ENCODE peak calls at places on chromosomes 1 and 21, in eight cellular contexts. A is colonic mucosa, S is upper lobe of right lung, C is heart left ventricle, H is dorsolateral prefrontal cortex, T is GM23338, E is AG04450, K is right atrium auricular region. I is an unnamed sample.

GRCh38 chr1:222926566-222926965 is 111.7 kb downstream of the DISP1 start:
- DNase-seq in E (peak), S (no peak), C (no peak), H (no peak), K (no peak), T (no peak), A (no peak), I (no peak)

GRCh38 chr1:151841141-151841540 is 1.5 kb upstream of the C2CD4D start:
- DNase-seq in K (no peak), E (no peak), T (no peak), A (no peak), C (no peak), S (no peak), H (no peak), I (no peak)

GRCh38 chr1:70142120-70142519 is 63.3 kb downstream of the LRRC40 start:
- DNase-seq in H (no peak), K (no peak), E (no peak), S (no peak), C (no peak), A (no peak), T (peak), I (no peak)

GRCh38 chr1:5798151-5798730 is 194.0 kb downstream of the NPHP4 start:
- DNase-seq in T (no peak), C (no peak), S (no peak), H (no peak), E (no peak), A (no peak), K (no peak), I (no peak)

GRCh38 chr1:156421939-156422601 is 53.1 kb downstream of the RHBG start:
- DNase-seq in H (no peak), T (peak), A (no peak), S (no peak), C (no peak), K (no peak), E (no peak), I (no peak)

GRCh38 chr1:8063298-8064068 is 37.4 kb upstream of the ERRFI1 start:
- DNase-seq in A (no peak), H (no peak), C (no peak), S (no peak), K (no peak), E (no peak), T (no peak), I (no peak)

GRCh38 chr1:184299076-184299790 is 87.6 kb upstream of the C1orf21 start:
- DNase-seq in T (no peak), E (peak), K (no peak), A (no peak), H (no peak), S (no peak), C (peak), I (no peak)

GRCh38 chr1:224616761-224617409 is 768 bp downstream of the CNIH3 start:
- DNase-seq in H (no peak), K (no peak), T (peak), C (no peak), S (no peak), A (no peak), E (no peak), I (no peak)

GRCh38 chr21:32087452-32087851 is 191.4 kb downstream of the MIS18A start:
- DNase-seq in T (no peak), C (no peak), H (no peak), A (no peak), E (no peak), S (no peak), K (no peak), I (no peak)

GRCh38 chr1:204503122-204503912 is 8.7 kb upstream of the PIK3C2B start:
- DNase-seq in A (peak), H (no peak), S (no peak), E (peak), T (peak), C (no peak), K (no peak), I (no peak)

GRCh38 chr1:12608311-12608957 is 9.6 kb downstream of the DHRS3 start:
- DNase-seq in E (no peak), T (no peak), S (no peak), A (no peak), K (no peak), C (no peak), H (no peak), I (no peak)

GRCh38 chr1:36273024-36273423 is 33.1 kb upstream of the SH3D21 start:
- DNase-seq in E (no peak), S (no peak), K (no peak), C (no peak), T (no peak), H (no peak), A (no peak), I (no peak)

GRCh38 chr1:84774674-84775548 is 84.7 kb upstream of the SSX2IP start:
- DNase-seq in T (peak), A (no peak), C (no peak), K (no peak), E (no peak), S (no peak), H (peak), I (no peak)

GRCh38 chr1:156360534-156360933 is 8.5 kb upstream of the RHBG start:
- DNase-seq in A (no peak), C (no peak), E (no peak), K (no peak), S (no peak), T (no peak), H (no peak), I (no peak)

GRCh38 chr1:107195476-107195875 is 54.6 kb downstream of the NTNG1 start:
- DNase-seq in C (no peak), T (peak), K (no peak), A (no peak), S (no peak), H (no peak), E (no peak), I (no peak)

GRCh38 chr1:55043011-55043410 is 3.7 kb downstream of the PCSK9 start:
- DNase-seq in C (no peak), S (no peak), A (no peak), H (no peak), T (no peak), K (no peak), E (no peak), I (peak)

GRCh38 chr1:39409055-39409816 is 82.2 kb upstream of the BMP8A start:
- DNase-seq in T (peak), S (peak), K (peak), C (peak), A (peak), H (peak), E (no peak), I (no peak)

GRCh38 chr1:74712863-74713262 is 20.0 kb downstream of the CRYZ start:
- DNase-seq in E (no peak), C (no peak), H (no peak), T (no peak), S (no peak), A (no peak), K (no peak), I (no peak)

GRCh38 chr1:162497104-162497722 is 405 bp upstream of the UHMK1 start:
- DNase-seq in C (no peak), T (peak), K (no peak), H (no peak), S (no peak), E (no peak), A (no peak), I (no peak)

GRCh38 chr1:150243003-150243402 is 7.1 kb upstream of the ANP32E start:
- DNase-seq in S (peak), C (no peak), H (no peak), E (no peak), A (no peak), K (peak), T (no peak), I (no peak)

GRCh38 chr21:38958940-38959685 is 153.4 kb downstream of the ETS2 start:
- DNase-seq in H (no peak), K (peak), C (peak), A (peak), E (no peak), T (no peak), S (no peak), I (no peak)

GRCh38 chr1:32867671-32868070 is 3.0 kb downstream of the FNDC5 start:
- DNase-seq in A (no peak), E (no peak), H (no peak), K (no peak), C (no peak), T (no peak), S (no peak), I (no peak)

GRCh38 chr1:224392411-224393249 is 36.0 kb downstream of the CNIH4 start:
- DNase-seq in S (no peak), A (no peak), T (no peak), K (no peak), H (no peak), E (peak), C (no peak), I (no peak)

GRCh38 chr1:47440052-47440848 is 2.4 kb downstream of the FOXD2 start:
- DNase-seq in S (no peak), C (no peak), A (no peak), K (no peak), H (no peak), T (peak), E (no peak), I (no peak)

GRCh38 chr1:47438321-47439150 is 692 bp downstream of the FOXD2 start:
- DNase-seq in A (peak), E (no peak), K (no peak), C (no peak), T (peak), H (no peak), S (peak), I (no peak)

GRCh38 chr1:47437518-47438320 is at the start of gene FOXD2:
- DNase-seq in T (peak), E (peak), K (peak), H (no peak), S (peak), A (peak), C (peak), I (no peak)

GRCh38 chr1:47440849-47441170 is 3.0 kb downstream of the FOXD2 start:
- DNase-seq in T (no peak), C (no peak), S (no peak), E (no peak), A (peak), K (no peak), H (no peak), I (no peak)

DNA sequence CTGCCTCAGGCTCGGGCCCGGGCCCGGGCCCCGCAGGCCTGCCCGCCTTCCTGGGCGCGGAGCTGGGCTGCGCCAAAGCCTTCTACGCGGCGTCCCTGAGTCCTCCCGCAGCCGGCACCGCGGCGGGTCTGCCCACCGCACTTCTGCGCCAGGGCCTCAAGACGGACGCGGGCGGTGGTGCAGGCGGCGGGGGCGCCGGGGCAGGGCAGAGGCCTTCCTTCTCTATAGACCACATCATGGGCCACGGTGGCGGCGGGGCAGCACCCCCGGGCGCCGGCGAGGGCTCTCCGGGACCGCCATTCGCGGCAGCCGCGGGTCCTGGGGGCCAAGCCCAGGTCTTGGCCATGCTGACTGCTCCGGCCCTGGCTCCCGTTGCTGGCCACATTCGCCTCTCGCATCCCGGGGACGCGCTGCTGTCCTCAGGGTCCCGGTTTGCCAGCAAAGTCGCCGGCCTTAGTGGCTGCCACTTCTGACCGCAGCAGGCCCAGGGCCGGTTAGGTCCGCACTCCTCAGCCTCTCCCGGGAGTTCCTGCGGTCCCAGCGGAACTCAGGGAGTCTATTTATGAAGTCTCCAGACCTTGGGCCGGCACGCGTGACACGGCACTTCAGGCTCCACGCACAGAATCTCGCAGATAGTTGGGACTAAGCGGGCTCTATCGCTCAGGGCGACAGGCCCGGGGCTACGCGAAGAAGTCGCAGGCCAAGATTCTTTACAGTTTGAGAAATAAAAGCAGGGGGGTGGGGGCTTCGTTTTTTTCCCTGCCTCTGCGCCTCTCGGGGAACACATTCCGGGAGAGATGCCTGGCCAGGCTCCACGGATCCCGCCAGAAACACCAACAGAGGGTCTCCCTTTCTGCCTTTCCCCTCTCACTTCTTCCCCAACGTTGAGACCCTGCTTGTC is 1.6 kb downstream of the FOXD2 start:
- DNase-seq in C (no peak), H (no peak), S (no peak), E (no peak), T (peak), A (peak), K (no peak), I (no peak)
- H3K4me3 ChIP-seq in C (peak), H (no peak), S (no peak), E (no peak), T (peak), A (peak), K (peak), I (no peak)

DNA sequence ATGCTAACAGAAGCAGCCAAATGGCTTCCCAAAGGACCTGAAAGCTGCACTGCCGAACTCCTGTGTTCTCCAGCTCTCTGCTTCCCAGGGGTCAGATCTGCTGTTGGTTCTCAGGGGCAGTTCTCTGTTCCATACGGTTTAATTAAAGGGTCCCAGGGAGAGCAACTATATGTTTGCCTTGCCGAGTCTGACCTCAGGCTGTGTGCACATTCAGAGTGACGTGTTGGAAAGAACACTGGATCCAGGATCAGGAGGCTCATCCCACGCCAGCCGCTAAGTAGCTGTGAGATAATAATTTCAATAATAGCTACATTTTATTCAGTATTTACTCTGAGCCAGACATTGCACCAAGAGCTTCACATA is 23.4 kb downstream of the NENF start:
- DNase-seq in E (no peak), C (peak), S (no peak), A (no peak), H (no peak), T (no peak), K (no peak), I (no peak)
- TF ChIP-seq CTCF in E (no peak), C (no peak), S (no peak), A (no peak), H (no peak), T (no peak), K (peak), I (peak)

DNA sequence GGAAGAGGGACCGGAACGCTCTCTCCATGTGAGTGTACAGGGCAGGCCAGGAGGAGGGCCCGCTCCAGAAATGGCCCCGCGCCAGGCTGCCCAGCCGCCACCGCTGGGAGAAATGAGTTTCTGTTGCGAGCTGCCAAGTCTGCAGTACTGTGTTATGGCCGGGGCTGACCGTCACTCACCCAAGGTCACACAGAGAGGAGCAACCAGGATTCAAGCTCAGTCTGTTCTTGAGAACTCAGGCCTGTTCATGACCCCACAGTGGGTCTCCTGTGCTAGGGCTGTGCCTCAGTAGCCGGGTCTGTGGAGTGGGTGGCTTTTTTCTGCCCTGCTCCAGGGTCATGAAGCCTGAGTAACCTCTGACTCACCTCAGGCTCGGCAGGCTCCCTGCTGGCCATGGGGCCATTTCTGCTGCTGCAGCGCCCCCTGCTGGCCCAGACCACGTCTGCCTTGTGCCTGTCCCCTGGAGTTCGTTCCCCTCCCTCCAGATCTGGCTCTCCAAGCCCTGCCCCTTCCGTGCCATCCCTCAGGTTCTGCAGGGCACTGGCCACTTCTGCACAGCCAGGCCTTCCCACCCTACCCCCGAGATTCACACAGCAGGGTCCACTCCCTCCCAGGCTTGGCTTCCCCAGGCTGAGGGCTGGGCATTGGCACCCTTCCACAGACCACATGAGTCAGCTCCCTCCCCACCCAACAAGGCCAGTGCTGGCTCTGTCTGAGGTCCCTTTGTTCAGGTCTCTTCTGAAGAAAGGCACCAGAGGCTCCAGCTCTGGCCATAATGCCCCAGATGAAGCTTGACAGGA is 51.8 kb downstream of the EDN2 start:
- DNase-seq in K (peak), H (peak), T (peak), E (peak), C (peak), S (peak), A (peak), I (peak)
- H3K4me3 ChIP-seq in K (no peak), H (no peak), T (no peak), E (no peak), C (peak), S (no peak), A (no peak), I (no peak)

DNA sequence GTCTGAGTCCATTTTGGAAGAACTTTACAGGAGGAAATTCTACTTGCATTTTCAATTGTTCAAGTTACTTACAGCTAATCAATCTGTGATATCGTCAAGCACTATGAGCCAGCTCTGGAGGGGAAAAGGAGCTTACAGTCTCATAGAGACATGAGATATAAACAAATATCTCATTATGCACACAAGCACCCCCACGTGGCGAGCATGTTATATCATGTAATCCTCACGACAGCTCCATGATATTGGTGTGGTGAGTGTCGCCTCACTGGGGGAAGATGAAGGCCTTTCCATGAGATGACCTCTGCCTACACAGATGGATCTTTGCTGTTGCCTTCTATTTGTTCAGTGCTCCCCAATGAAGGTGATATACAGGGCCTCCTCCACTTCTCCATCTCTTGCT is 34.6 kb downstream of the TNR start:
- DNase-seq in H (no peak), A (no peak), T (no peak), K (no peak), S (no peak), C (no peak), E (no peak), I (no peak)
- TF ChIP-seq CTCF in H (no peak), A (no peak), T (no peak), K (no peak), S (no peak), C (no peak), E (no peak), I (no peak)

GRCh38 chr1:211828584-211829342 is 1.8 kb downstream of the LPGAT1 start:
- DNase-seq in A (no peak), S (no peak), K (no peak), C (no peak), H (no peak), T (no peak), E (no peak), I (no peak)
- H3K4me3 ChIP-seq in A (peak), S (peak), K (peak), C (peak), H (peak), T (peak), E (peak), I (peak)

GRCh38 chr1:179119466-179119865 is 37.6 kb downstream of the TOR3A start:
- DNase-seq in T (no peak), A (no peak), H (no peak), S (no peak), C (no peak), K (no peak), E (no peak), I (no peak)

GRCh38 chr1:179120736-179121135 is 38.9 kb downstream of the TOR3A start:
- DNase-seq in H (no peak), S (no peak), K (no peak), A (no peak), T (no peak), E (no peak), C (no peak), I (no peak)

GRCh38 chr1:179124866-179125265 is 43.0 kb downstream of the TOR3A start:
- DNase-seq in H (no peak), A (no peak), C (no peak), T (no peak), E (no peak), S (no peak), K (no peak), I (no peak)

GRCh38 chr1:179126338-179127060 is 44.6 kb downstream of the TOR3A start:
- DNase-seq in A (no peak), T (no peak), E (no peak), S (no peak), C (peak), K (no peak), H (no peak), I (no peak)

DNA sequence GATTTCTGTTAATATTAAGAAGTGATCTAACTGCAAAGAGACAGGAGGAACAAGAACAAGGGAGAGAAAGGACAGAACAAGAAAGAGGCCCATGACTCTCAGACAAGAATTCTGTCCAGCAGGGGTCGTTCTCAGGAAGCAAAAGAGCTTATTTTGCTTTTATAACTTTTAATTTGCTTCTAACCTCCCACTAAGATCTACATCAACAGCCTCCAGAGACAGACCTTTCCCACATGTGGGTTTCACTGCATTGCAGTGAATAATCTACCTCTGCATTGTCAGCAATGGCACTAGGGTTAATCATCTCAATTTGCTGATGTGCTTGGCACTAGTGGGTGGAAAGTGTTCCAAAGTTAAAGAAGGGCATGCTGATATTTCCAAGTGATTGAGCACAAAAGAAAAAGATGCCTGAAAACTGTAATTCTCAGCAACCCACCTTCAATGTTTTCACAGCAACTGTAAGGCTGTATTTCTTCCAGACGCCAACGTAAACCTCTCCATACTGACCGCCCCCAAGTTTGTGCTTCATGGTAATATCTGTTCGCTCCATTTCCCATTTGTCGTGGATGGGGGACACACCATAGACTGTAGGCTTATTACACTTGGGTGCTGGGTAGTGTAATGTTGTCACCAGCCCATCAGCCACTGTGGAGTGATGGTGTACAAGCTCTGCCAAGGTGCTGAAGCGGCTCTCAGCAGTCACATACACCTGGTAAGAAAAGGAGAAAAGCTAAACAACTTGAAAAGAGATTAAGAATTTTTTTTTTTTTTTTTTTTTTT is 39.5 kb downstream of the TOR3A start:
- DNase-seq in C (no peak), A (peak), K (no peak), E (no peak), S (no peak), T (peak), H (no peak), I (no peak)
- TF ChIP-seq CTCF in C (peak), A (peak), K (peak), E (peak), S (peak), T (peak), H (peak), I (peak)

I was measured in RWPE2.